ENCODE peak calls at places on chromosome 2, in four cellular contexts. S is cardiac muscle cell, R is right lobe of liver, L is colonic mucosa. Y is an unnamed sample.

GRCh38 chr2:20432714-20433113 is 14.2 kb upstream of the RHOB start:
- DNase-seq in S (no peak), R (peak; percentile 75), L (no peak), Y (no peak)

GRCh38 chr2:233020454-233020853 is 7.4 kb upstream of the NGEF start:
- DNase-seq in S (no peak), R (no peak), L (no peak), Y (no peak)

GRCh38 chr2:179435021-179435420 is 170.4 kb upstream of the SESTD1 start:
- DNase-seq in S (no peak), R (no peak), L (no peak), Y (no peak)

GRCh38 chr2:215529271-215529670 is 93.4 kb upstream of the FN1 start:
- DNase-seq in S (peak; percentile 87), R (no peak), L (peak; percentile 36), Y (no peak)

GRCh38 chr2:127208313-127208712 is 11.8 kb downstream of the CYP27C1 start:
- DNase-seq in S (peak; percentile 29), R (no peak), L (no peak), Y (no peak)

GRCh38 chr2:128734521-128735295 is 416.0 kb upstream of the HS6ST1 start:
- DNase-seq in S (peak; percentile 70), R (no peak), L (no peak), Y (peak; percentile 74)

GRCh38 chr2:201909961-201910361 is 103.6 kb downstream of the CDK15 start:
- DNase-seq in S (peak; percentile 79), R (no peak), L (no peak), Y (no peak)

GRCh38 chr2:6915399-6915798 is 1.8 kb upstream of the RNF144A start:
- DNase-seq in S (no peak), R (no peak), L (no peak), Y (no peak)

GRCh38 chr2:239400000-239400831 is 604 bp downstream of the HDAC4 start:
- DNase-seq in S (peak; percentile 10), R (peak; percentile 50), L (peak; percentile 50), Y (no peak)

GRCh38 chr2:135951071-135951583 is 34.3 kb downstream of the DARS1 start:
- DNase-seq in S (peak; percentile 21), R (no peak), L (no peak), Y (no peak)

GRCh38 chr2:241185961-241186360 is 2.5 kb upstream of the ANO7 start:
- DNase-seq in S (no peak), R (no peak), L (no peak), Y (no peak)

GRCh38 chr2:121211251-121211650 is 73.8 kb downstream of the TFCP2L1 start:
- DNase-seq in S (no peak), R (no peak), L (peak; percentile 89), Y (peak; percentile 60)

GRCh38 chr2:43105586-43106562 is 120.5 kb downstream of the ZFP36L2 start:
- DNase-seq in S (peak; percentile 79), R (no peak), L (peak; percentile 67), Y (peak; percentile 73)

GRCh38 chr2:173963817-173964564 is 1.2 kb downstream of the SP3 start:
- DNase-seq in S (peak; percentile 94), R (peak; percentile 97), L (peak; percentile 95), Y (peak; percentile 94)

GRCh38 chr2:161983010-161983651 is 90.9 kb downstream of the DPP4 start:
- DNase-seq in S (no peak), R (no peak), L (no peak), Y (no peak)
- H3K27ac ChIP-seq in S (no peak overlapping the region), R (no peak overlapping the region), L (peak overlapping the region; percentile 35), Y (no peak overlapping the region)

GRCh38 chr2:97931851-97932211 is 63.9 kb downstream of the TMEM131 start:
- DNase-seq in S (no peak), R (no peak), L (no peak), Y (no peak)
- H3K27ac ChIP-seq in S (no peak overlapping the region), R (no peak overlapping the region), L (no peak overlapping the region), Y (no peak overlapping the region)

DNA sequence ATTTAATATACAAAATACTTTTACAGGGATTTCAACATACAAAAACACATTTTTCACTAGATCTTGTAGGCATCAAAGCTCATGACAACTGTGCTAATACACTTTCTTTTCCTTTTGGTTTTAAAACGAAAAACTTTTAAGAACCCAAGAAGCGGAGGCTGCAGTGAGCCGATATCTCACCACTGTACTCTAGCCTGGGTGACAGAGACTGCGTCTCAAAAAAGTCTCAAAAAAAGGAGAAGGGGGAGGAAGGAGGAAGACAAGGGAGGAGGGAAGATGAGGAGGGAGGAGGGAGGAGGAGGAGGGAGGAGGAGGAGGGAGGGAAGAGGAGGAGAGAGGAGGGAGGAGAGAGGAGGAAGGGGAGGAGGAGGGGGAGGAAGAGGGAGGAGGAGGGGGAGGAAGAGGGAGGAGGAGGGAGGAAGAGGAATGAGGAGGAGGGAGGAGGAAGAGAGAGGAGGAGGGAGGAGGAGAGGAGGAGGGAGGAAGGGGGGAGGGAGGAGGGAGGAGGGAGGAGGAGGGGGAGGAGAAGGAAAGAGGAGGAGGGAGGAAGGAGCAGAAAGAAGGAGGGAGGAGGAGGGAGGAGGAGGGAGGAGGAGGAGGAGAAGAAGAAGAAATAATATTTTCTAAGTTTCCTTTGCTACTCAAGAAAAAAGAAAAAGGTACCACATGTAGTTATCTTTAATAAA is 13.8 kb downstream of the ROCK2 start:
- DNase-seq in S (no peak), R (no peak), L (no peak), Y (no peak)
- H3K27ac ChIP-seq in S (no peak overlapping the region), R (no peak overlapping the region), L (no peak overlapping the region), Y (no peak overlapping the region)

DNA sequence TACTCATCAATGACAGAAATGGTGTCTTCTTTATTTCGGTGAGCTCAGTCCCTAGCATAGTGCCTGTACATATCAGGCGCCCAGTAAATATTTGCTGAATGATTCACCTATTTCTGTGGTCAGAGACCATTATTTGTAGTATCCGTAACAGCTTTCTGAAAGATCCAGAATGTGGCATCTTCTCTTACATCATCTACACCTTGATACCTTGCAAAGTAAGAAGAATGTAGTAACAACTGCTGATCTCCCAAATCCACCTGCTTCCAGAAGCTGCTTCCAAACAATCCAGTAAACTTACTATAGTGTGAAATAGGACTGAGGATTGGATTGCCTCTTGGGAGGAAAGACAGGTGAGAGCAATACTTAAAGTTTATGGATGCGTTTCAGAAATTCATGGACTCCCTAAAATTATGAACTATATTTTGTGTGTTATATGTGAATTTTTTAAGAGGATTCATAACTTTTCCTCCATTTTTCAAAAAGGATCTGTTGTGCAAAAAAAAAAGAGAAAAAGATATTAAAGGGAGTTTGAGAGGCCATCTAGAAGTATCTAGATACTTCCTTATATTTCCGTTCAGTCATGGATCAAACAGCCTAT is 945 bp upstream of the ASXL2 start:
- DNase-seq in S (peak; percentile 23), R (no peak), L (no peak), Y (no peak)
- H3K27ac ChIP-seq in S (no peak overlapping the region), R (peak overlapping the region; percentile 77), L (no peak overlapping the region), Y (peak overlapping the region; percentile 94)

GRCh38 chr2:66569321-66569851 is 134.5 kb downstream of the MEIS1 start:
- DNase-seq in S (peak; percentile 63), R (no peak), L (no peak), Y (no peak)
- H3K27ac ChIP-seq in S (peak overlapping the region; percentile 94), R (no peak overlapping the region), L (no peak overlapping the region), Y (no peak overlapping the region)

GRCh38 chr2:149768320-149768799 is 180.8 kb upstream of the MMADHC start:
- DNase-seq in S (peak; percentile 10), R (no peak), L (no peak), Y (no peak)
- H3K27ac ChIP-seq in S (no peak overlapping the region), R (no peak overlapping the region), L (no peak overlapping the region), Y (no peak overlapping the region)

Y was measured in lower lobe of right lung.